ENCODE peak calls at places on chromosomes 16 and 17, in nine cellular contexts. R is G401, Z is NCI-H345, W is AG09309, O is amniotic epithelial cell, X is SHP77, N is T-helper 17 cell, Y is islet precursor cell, V is spleen. P is an unnamed sample.

GRCh38 chr16:66606000-66606751 is 1.7 kb downstream of the CMTM3 start:
- DNase-seq in R (no peak), Z (no peak), W (no peak), O (no peak), X (no peak), N (no peak), Y (no peak), V (peak), P (no peak)

GRCh38 chr17:41919165-41919817 is 540 bp upstream of the ACLY start:
- DNase-seq in R (no peak), Z (peak), W (peak), O (no peak), X (peak), N (no peak), Y (peak), V (no peak), P (peak)

GRCh38 chr17:10233157-10233556 is 34.8 kb upstream of the GAS7 start:
- DNase-seq in R (no peak), Z (no peak), W (no peak), O (no peak), X (no peak), N (no peak), Y (no peak), V (no peak), P (no peak)

GRCh38 chr17:12789075-12789975 is at the start of gene ARHGAP44:
- DNase-seq in R (peak), Z (peak), W (no peak), O (peak), X (peak), N (no peak), Y (peak), V (peak), P (peak)

GRCh38 chr16:82368041-82368440 is 198.0 kb upstream of the MPHOSPH6 start:
- DNase-seq in R (peak), Z (no peak), W (peak), O (no peak), X (peak), N (no peak), Y (peak), V (no peak), P (peak)

GRCh38 chr16:62913333-62913732 is 877.1 kb upstream of the CDH8 start:
- DNase-seq in R (no peak), Z (no peak), W (no peak), O (no peak), X (no peak), N (no peak), Y (no peak), V (no peak), P (no peak)

GRCh38 chr16:23571895-23572294 is 14.4 kb downstream of the UBFD1 start:
- DNase-seq in R (no peak), Z (no peak), W (no peak), O (no peak), X (no peak), N (no peak), Y (no peak), V (no peak), P (no peak)

GRCh38 chr16:1977875-1978268 is 3.4 kb downstream of the NOXO1 start:
- DNase-seq in R (no peak), Z (no peak), W (no peak), O (no peak), X (no peak), N (no peak), Y (no peak), V (no peak), P (no peak)

GRCh38 chr17:83064021-83064731 is 15.2 kb upstream of the METRNL start:
- DNase-seq in R (no peak), Z (no peak), W (no peak), O (no peak), X (no peak), N (no peak), Y (peak), V (peak), P (peak)

GRCh38 chr17:59361386-59361785 is 29.9 kb downstream of the YPEL2 start:
- DNase-seq in R (no peak), Z (no peak), W (peak), O (peak), X (no peak), N (no peak), Y (no peak), V (no peak), P (no peak)

GRCh38 chr16:74224828-74225227 is 71.8 kb upstream of the PSMD7 start:
- DNase-seq in R (no peak), Z (no peak), W (no peak), O (no peak), X (no peak), N (no peak), Y (no peak), V (no peak), P (no peak)

GRCh38 chr16:50093607-50094570 is 28.1 kb downstream of the HEATR3 start:
- DNase-seq in R (peak), Z (no peak), W (no peak), O (no peak), X (no peak), N (peak), Y (no peak), V (no peak), P (no peak)

GRCh38 chr16:85399583-85400284 is 213.4 kb upstream of the GSE1 start:
- DNase-seq in R (no peak), Z (peak), W (no peak), O (no peak), X (no peak), N (no peak), Y (no peak), V (peak), P (no peak)

GRCh38 chr16:87145181-87146176 is 171.7 kb downstream of the C16orf95 start:
- DNase-seq in R (no peak), Z (no peak), W (peak), O (no peak), X (peak), N (no peak), Y (no peak), V (no peak), P (no peak)

GRCh38 chr16:48607056-48607825 is 2.7 kb downstream of the N4BP1 start:
- DNase-seq in R (peak), Z (no peak), W (peak), O (peak), X (no peak), N (no peak), Y (peak), V (no peak), P (peak)

GRCh38 chr16:81610144-81610842 is 165.7 kb downstream of the CMIP start:
- DNase-seq in R (no peak), Z (no peak), W (no peak), O (peak), X (no peak), N (no peak), Y (peak), V (no peak), P (no peak)

GRCh38 chr16:77564791-77565390 is 130.1 kb upstream of the ADAMTS18 start:
- DNase-seq in R (no peak), Z (no peak), W (no peak), O (peak), X (no peak), N (no peak), Y (no peak), V (no peak), P (no peak)

GRCh38 chr17:48001187-48001586 is 30.3 kb downstream of the CDK5RAP3 start:
- DNase-seq in R (no peak), Z (no peak), W (no peak), O (peak), X (no peak), N (no peak), Y (no peak), V (no peak), P (no peak)

GRCh38 chr17:77660524-77660923 is 298.0 kb upstream of the TNRC6C start:
- DNase-seq in R (no peak), Z (no peak), W (no peak), O (no peak), X (no peak), N (no peak), Y (no peak), V (no peak), P (no peak)

GRCh38 chr17:19413725-19414124 is 2.7 kb downstream of the RNF112 start:
- DNase-seq in R (peak), Z (no peak), W (no peak), O (peak), X (no peak), N (no peak), Y (no peak), V (no peak), P (no peak)

GRCh38 chr16:75219838-75220237 is 1.1 kb downstream of the CTRB1 start:
- DNase-seq in R (no peak), Z (no peak), W (no peak), O (no peak), X (no peak), N (no peak), Y (no peak), V (no peak), P (no peak)

GRCh38 chr17:21129023-21129681 is 2.4 kb downstream of the DHRS7B start:
- DNase-seq in R (peak), Z (peak), W (no peak), O (peak), X (peak), N (no peak), Y (no peak), V (no peak), P (no peak)

GRCh38 chr16:11016993-11017392 is 72.6 kb downstream of the CLEC16A start:
- DNase-seq in R (no peak), Z (peak), W (no peak), O (peak), X (peak), N (no peak), Y (no peak), V (no peak), P (no peak)

P was measured in endodermal cell.